ENCODE peak calls at places on chromosomes 2 and 18, in five cellular contexts. X is GM23338, H is astrocyte, Z is OCI-LY7, B is IMR-90. Q is an unnamed sample.

GRCh38 chr2:128427356-128427755 is 108.7 kb upstream of the HS6ST1 start:
- DNase-seq in X (no peak), H (no peak), Z (no peak), B (no peak), Q (no peak)

GRCh38 chr18:49843778-49844625 is 30.7 kb upstream of the ACAA2 start:
- DNase-seq in X (no peak), H (no peak), Z (no peak), B (no peak), Q (no peak)

GRCh38 chr2:165794520-165794882 is 454 bp upstream of the GALNT3 start:
- DNase-seq in X (peak), H (peak), Z (no peak), B (peak), Q (peak)

GRCh38 chr2:239303711-239304532 is 96.9 kb downstream of the HDAC4 start:
- DNase-seq in X (peak), H (no peak), Z (no peak), B (no peak), Q (no peak)

GRCh38 chr2:204608261-204608660 is 63.0 kb downstream of the PARD3B start:
- DNase-seq in X (no peak), H (peak), Z (no peak), B (peak), Q (no peak)

GRCh38 chr18:70377317-70377799 is 88.5 kb downstream of the SOCS6 start:
- DNase-seq in X (no peak), H (no peak), Z (no peak), B (no peak), Q (no peak)

GRCh38 chr2:55550368-55551102 is 31.0 kb downstream of the CFAP36 start:
- DNase-seq in X (no peak), H (peak), Z (no peak), B (peak), Q (peak)

GRCh38 chr2:101330253-101330921 is 21.9 kb upstream of the RNF149 start:
- DNase-seq in X (peak), H (peak), Z (no peak), B (no peak), Q (no peak)

GRCh38 chr2:232309592-232309991 is 69.0 kb upstream of the ALPP start:
- DNase-seq in X (no peak), H (no peak), Z (peak), B (no peak), Q (no peak)

GRCh38 chr2:29583548-29584121 is 337.8 kb downstream of the ALK start:
- DNase-seq in X (no peak), H (no peak), Z (no peak), B (no peak), Q (no peak)

GRCh38 chr2:25473758-25474335 is 132.1 kb upstream of the DNMT3A start:
- DNase-seq in X (no peak), H (no peak), Z (no peak), B (no peak), Q (no peak)
- H3K4me3 ChIP-seq in X (no peak), H (no peak), Z (no peak), B (no peak), Q (no peak)

DNA sequence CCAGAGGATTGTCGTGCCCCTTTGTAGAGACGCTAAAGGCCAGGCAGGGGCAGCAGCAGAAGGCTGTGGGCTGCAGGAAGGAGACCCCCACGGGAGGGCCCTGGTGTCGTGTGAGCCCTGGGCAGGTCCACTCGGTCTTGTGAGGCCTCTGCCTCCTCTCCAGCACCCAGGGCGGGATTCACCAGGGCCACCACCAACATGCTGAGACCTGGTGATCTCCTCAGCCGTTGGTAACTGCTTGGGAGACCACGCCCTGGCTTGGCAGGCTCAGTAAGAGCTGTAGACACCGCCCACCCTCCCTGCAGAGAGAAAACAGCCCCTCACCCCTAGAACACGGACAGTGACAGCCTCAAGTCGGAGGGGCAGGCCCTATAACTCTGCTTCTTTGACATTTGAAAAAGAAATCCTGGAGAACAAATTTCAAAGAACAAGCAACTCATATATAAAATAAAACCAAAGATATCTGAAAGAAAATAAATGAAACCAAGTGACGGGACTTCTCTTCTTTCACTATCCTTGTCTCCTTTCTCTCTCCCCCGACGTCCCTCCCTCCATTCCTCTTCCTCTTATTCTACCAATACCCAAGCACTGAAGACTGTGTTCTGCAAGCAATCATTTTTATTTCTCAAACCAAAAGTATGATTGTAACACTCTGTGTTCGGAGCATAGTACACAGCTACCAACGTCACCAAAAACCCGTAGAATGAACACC is 21.0 kb downstream of the MBP start:
- DNase-seq in X (no peak), H (no peak), Z (no peak), B (no peak), Q (no peak)
- H3K27ac ChIP-seq in X (no peak), H (no peak), Z (no peak), B (no peak), Q (no peak)

GRCh38 chr18:10252494-10252893 is 201.9 kb upstream of the APCDD1 start:
- DNase-seq in X (no peak), H (peak), Z (no peak), B (no peak), Q (no peak)
- H2AFZ ChIP-seq in X (no peak), H (no peak), Z (no peak), B (no peak), Q (no peak)

DNA sequence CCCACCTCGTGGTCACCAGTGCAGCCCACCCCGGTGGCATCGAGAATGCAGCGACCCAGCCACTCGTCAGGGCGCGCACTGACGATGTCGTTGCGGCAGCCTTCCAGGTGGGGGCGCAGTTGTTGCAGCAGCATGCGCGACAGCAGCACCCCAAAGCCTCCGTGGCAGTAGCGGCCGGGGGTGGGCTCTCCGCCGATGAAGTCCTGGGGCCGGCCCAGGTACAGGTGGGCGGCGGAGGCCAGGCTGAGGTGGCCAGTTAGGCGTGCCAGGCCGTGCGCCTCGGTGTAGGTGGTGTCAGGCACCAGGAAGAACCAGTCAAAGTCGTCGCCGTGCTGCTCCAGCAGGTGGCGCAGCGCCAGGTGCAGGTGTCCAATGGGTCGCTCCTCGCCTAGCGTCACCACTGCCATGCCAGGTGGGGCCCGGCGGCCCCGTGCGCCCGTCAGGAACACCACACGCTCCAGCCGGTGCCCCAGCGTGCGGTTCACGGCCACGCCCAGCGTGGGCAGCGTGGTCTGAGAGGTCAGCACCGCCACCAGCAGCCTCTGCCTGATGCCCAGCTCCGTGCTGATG is 1.9 kb downstream of the CHPF start:
- DNase-seq in X (peak), H (peak), Z (peak), B (peak), Q (peak)
- H3K4me3 ChIP-seq in X (peak), H (peak), Z (peak), B (peak), Q (peak)

DNA sequence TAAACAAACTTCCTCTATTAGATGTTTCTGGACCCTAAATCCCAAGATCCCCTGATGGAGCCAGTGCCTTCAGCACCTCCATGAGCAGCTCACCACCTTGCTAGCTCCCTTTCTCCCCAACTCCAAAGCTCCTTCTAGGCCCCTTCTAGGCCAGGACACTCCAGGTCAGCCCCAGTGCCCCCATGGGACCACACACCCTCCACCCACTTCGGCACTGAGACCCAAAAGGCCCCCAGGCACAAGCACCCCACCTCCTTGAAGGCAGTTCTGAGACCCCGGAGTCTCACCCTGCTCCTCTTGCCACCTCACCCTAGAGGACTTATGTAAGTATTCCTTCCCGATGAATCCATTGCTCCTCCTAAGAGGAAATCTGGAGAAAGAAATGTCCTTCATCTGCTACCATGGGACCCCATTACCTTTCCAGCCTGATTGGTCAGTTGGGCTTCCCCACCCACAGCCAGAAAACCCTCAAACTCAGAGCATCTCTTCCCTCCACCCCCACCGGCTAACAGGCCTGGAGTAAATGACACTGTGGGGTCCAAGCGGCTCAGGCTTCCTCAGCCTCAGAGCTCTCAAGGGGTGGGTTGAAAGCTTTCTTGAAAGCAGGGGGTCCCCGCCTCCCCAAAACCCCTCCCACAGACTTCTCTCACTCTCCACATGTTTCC is 9.8 kb upstream of the ARMC9 start:
- DNase-seq in X (no peak), H (no peak), Z (no peak), B (no peak), Q (no peak)
- H3K27ac ChIP-seq in X (no peak), H (no peak), Z (no peak), B (no peak), Q (no peak)

GRCh38 chr2:72148975-72149555 is 1.4 kb upstream of the CYP26B1 start:
- DNase-seq in X (peak), H (no peak), Z (no peak), B (peak), Q (peak)

GRCh38 chr2:72150157-72150960 is 2.7 kb upstream of the CYP26B1 start:
- DNase-seq in X (peak), H (peak), Z (peak), B (peak), Q (peak)

GRCh38 chr2:72148391-72148974 is 821 bp upstream of the CYP26B1 start:
- DNase-seq in X (peak), H (no peak), Z (no peak), B (no peak), Q (no peak)

GRCh38 chr2:72150961-72151356 is 3.3 kb upstream of the CYP26B1 start:
- DNase-seq in X (no peak), H (no peak), Z (no peak), B (no peak), Q (no peak)

GRCh38 chr2:72149556-72150156 is 2.0 kb upstream of the CYP26B1 start:
- DNase-seq in X (peak), H (no peak), Z (no peak), B (peak), Q (no peak)
- H2AFZ ChIP-seq in X (peak), H (peak), Z (no peak), B (peak), Q (peak)

GRCh38 chr18:35422227-35422626 is 45.1 kb upstream of the ZNF396 start:
- DNase-seq in X (no peak), H (no peak), Z (no peak), B (no peak), Q (no peak)

GRCh38 chr18:35415511-35416427 is 38.6 kb upstream of the ZNF396 start:
- DNase-seq in X (no peak), H (peak), Z (no peak), B (peak), Q (no peak)

GRCh38 chr18:35418610-35419009 is 41.5 kb upstream of the ZNF396 start:
- DNase-seq in X (no peak), H (no peak), Z (no peak), B (no peak), Q (no peak)

GRCh38 chr18:35413163-35413511 is 36.0 kb upstream of the ZNF396 start:
- DNase-seq in X (no peak), H (no peak), Z (peak), B (no peak), Q (no peak)

GRCh38 chr18:35417223-35417622 is 40.1 kb upstream of the ZNF396 start:
- DNase-seq in X (no peak), H (no peak), Z (no peak), B (no peak), Q (no peak)
- H3K4me3 ChIP-seq in X (no peak), H (no peak), Z (no peak), B (no peak), Q (no peak)

GRCh38 chr18:5238371-5238758 is 41.3 kb upstream of the AKAIN1 start:
- DNase-seq in X (peak), H (no peak), Z (peak), B (peak), Q (peak)
- H3K27ac ChIP-seq in X (peak), H (peak), Z (peak), B (peak), Q (peak)

DNA sequence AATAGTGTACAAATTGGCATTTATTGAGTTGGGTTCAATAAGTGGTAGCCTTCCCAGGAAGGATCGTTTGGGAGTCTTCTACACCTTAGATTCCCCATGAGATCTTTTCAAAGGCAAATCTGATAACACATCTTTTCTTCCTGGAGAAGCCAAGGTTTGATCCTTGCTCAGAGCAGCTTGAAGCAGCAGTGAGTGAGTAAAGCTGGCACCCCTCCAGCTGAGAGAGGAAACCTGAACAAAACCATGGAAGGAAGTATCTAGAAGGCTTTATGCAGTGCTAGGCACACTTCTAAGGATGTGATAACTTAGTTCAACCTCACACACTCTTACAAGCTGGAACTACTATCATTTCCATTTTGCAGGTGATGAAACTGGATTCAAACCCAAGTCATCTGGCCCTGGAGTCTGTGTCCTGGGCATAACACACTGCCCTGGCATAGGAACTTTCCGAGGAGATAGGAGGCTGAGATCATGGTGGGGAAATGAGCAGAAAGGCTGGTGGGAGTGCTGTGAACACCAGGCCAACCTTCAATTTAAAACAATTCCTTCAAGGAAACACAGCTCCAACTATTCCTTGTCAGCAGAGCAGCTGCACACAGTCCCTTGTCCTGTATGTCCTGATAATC is 71.3 kb downstream of the CTAGE1 start:
- DNase-seq in X (no peak), H (peak), Z (no peak), B (peak), Q (peak)
- H2AFZ ChIP-seq in X (no peak), H (peak), Z (no peak), B (peak), Q (no peak)